ENCODE peak calls at places on chromosomes 1 and 21, in nine cellular contexts. R, Z, G, H, M, W, C, K and P are unnamed samples. For H3K9me3, the result is how much of the 10 kb centered on the place peaks cover.

GRCh38 chr1:17970757-17971156 is 136.8 kb upstream of the IGSF21 start:
- DNase-seq in R (no peak), Z (no peak), G (no peak), H (no peak), M (no peak), W (no peak), C (no peak), K (no peak), P (no peak)

GRCh38 chr1:6961905-6962304 is 176.7 kb downstream of the CAMTA1 start:
- DNase-seq in R (no peak), Z (no peak), G (peak), H (no peak), M (no peak), W (no peak), C (no peak), K (no peak), P (no peak)

GRCh38 chr1:11318982-11319381 is 46.0 kb downstream of the UBIAD1 start:
- DNase-seq in R (no peak), Z (no peak), G (no peak), H (no peak), M (no peak), W (no peak), C (no peak), K (no peak), P (no peak)

GRCh38 chr1:12708396-12708795 is 7.5 kb upstream of the AADACL3 start:
- DNase-seq in R (no peak), Z (no peak), G (no peak), H (no peak), M (no peak), W (no peak), C (no peak), K (peak), P (no peak)

GRCh38 chr1:186950547-186950946 is 121.8 kb downstream of the PLA2G4A start:
- DNase-seq in R (no peak), Z (no peak), G (no peak), H (peak), M (no peak), W (peak), C (peak), K (no peak), P (peak)

GRCh38 chr1:67535474-67535873 is 105.3 kb upstream of the SERBP1 start:
- DNase-seq in R (peak), Z (peak), G (peak), H (peak), M (peak), W (peak), C (peak), K (peak), P (peak)

GRCh38 chr1:159067699-159068621 is 8.6 kb downstream of the AIM2 start:
- DNase-seq in R (peak), Z (no peak), G (no peak), H (no peak), M (no peak), W (no peak), C (no peak), K (no peak), P (no peak)

GRCh38 chr1:172814428-172814827 is 155.5 kb downstream of the FASLG start:
- DNase-seq in R (no peak), Z (no peak), G (no peak), H (no peak), M (no peak), W (no peak), C (no peak), K (no peak), P (no peak)

GRCh38 chr1:170071378-170071777 is 3.1 kb downstream of the KIFAP3 start:
- DNase-seq in R (no peak), Z (no peak), G (no peak), H (no peak), M (no peak), W (no peak), C (no peak), K (no peak), P (no peak)

GRCh38 chr1:176102700-176103244 is 104.3 kb downstream of the COP1 start:
- DNase-seq in R (no peak), Z (no peak), G (no peak), H (peak), M (no peak), W (peak), C (peak), K (no peak), P (peak)

GRCh38 chr1:218242171-218242570 is 42.9 kb upstream of the RRP15 start:
- DNase-seq in R (peak), Z (no peak), G (no peak), H (peak), M (no peak), W (no peak), C (peak), K (no peak), P (peak)

GRCh38 chr1:2822621-2823145 is 21.2 kb upstream of the TTC34 start:
- DNase-seq in R (no peak), Z (no peak), G (no peak), H (no peak), M (peak), W (no peak), C (no peak), K (no peak), P (no peak)

GRCh38 chr1:2821373-2821955 is 20.0 kb upstream of the TTC34 start:
- DNase-seq in R (no peak), Z (no peak), G (no peak), H (no peak), M (peak), W (no peak), C (no peak), K (no peak), P (no peak)

GRCh38 chr1:2823921-2824660 is 22.6 kb upstream of the TTC34 start:
- DNase-seq in R (no peak), Z (no peak), G (no peak), H (no peak), M (peak), W (no peak), C (no peak), K (no peak), P (no peak)

GRCh38 chr1:2820731-2821372 is 19.4 kb upstream of the TTC34 start:
- DNase-seq in R (no peak), Z (no peak), G (no peak), H (no peak), M (peak), W (no peak), C (no peak), K (no peak), P (no peak)

GRCh38 chr1:2821970-2822620 is 20.6 kb upstream of the TTC34 start:
- DNase-seq in R (peak), Z (peak), G (no peak), H (no peak), M (peak), W (peak), C (no peak), K (no peak), P (peak)
- H3K9me3 ChIP-seq in R (under half), Z (under half), G (under half), H (under half), M (under half), W (under half), C (half or more), K (under half), P (under half)

GRCh38 chr1:43247256-43247921 is 22.4 kb upstream of the TMEM125 start:
- DNase-seq in R (no peak), Z (no peak), G (no peak), H (no peak), M (no peak), W (no peak), C (no peak), K (no peak), P (no peak)

GRCh38 chr1:43246466-43247213 is 23.1 kb upstream of the TMEM125 start:
- DNase-seq in R (peak), Z (no peak), G (no peak), H (no peak), M (no peak), W (no peak), C (no peak), K (no peak), P (no peak)

GRCh38 chr1:43241352-43241953 is 28.3 kb upstream of the TMEM125 start:
- DNase-seq in R (no peak), Z (no peak), G (no peak), H (peak), M (no peak), W (peak), C (peak), K (peak), P (no peak)

GRCh38 chr1:43239484-43239883 is 30.3 kb upstream of the TMEM125 start:
- DNase-seq in R (no peak), Z (no peak), G (no peak), H (no peak), M (no peak), W (no peak), C (no peak), K (no peak), P (no peak)

GRCh38 chr1:43243299-43243698 is 26.5 kb upstream of the TMEM125 start:
- DNase-seq in R (no peak), Z (no peak), G (no peak), H (no peak), M (no peak), W (no peak), C (no peak), K (no peak), P (no peak)
- H3K4me3 ChIP-seq in R (no peak), Z (no peak), G (no peak), H (no peak), M (no peak), W (no peak), C (no peak), K (no peak), P (no peak)

GRCh38 chr1:110960777-110961420 is 2.8 kb downstream of the LRIF1 start:
- DNase-seq in R (no peak), Z (no peak), G (no peak), H (no peak), M (no peak), W (no peak), C (no peak), K (no peak), P (no peak)

GRCh38 chr1:110964400-110964903 is 730 bp upstream of the LRIF1 start:
- DNase-seq in R (no peak), Z (no peak), G (no peak), H (no peak), M (no peak), W (no peak), C (no peak), K (no peak), P (no peak)

GRCh38 chr1:110961902-110962301 is 1.8 kb downstream of the LRIF1 start:
- DNase-seq in R (no peak), Z (no peak), G (no peak), H (no peak), M (no peak), W (no peak), C (no peak), K (no peak), P (no peak)

GRCh38 chr1:110963666-110964399 is at the start of gene LRIF1:
- DNase-seq in R (peak), Z (peak), G (peak), H (peak), M (peak), W (peak), C (peak), K (peak), P (peak)

DNA sequence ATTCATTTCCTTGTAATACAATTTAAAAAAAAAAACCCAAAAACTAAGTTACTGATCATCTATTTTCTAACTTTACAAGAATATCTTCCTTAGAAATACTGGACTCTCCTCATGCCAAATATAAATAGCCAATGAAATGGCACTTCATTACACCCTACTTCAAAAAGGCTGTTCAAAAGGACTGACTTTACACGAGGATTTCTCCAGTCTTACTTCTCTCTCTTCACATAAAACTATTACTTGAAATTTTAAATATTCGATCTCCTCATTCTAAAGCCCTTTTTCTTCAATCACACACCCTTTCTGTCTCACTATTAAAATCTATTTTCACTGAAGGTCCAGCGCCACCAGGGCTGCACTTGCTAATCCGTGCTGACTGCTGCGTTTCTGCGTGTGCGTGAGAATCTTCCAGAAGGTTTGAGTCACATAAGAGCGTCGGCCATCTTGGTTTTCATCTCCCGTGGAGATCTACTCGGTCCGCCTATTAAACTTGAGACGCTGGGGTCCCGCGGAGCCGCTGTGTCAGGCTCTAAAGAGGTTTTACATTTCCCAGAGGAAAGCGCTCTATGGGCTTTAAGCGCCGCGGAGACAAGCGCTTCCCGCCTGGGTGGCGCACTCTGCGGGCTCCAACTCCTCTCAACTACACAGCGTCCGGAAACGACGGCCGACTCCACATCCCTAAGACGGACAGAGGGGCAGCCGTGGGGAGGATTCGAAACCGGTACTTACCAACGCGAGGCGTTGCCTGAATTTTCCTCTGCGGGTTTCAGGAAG is 643 bp downstream of the LRIF1 start:
- DNase-seq in R (peak), Z (peak), G (peak), H (peak), M (peak), W (peak), C (peak), K (peak), P (peak)
- H3K9me3 ChIP-seq in R (under half), Z (under half), G (under half), H (under half), M (under half), W (under half), C (under half), K (under half), P (under half)

GRCh38 chr1:227795732-227796131 is 19.7 kb upstream of the PRSS38 start:
- DNase-seq in R (no peak), Z (no peak), G (no peak), H (no peak), M (no peak), W (no peak), C (no peak), K (no peak), P (no peak)
- H3K4me3 ChIP-seq in R (no peak), Z (no peak), G (no peak), H (no peak), M (no peak), W (no peak), C (no peak), K (no peak), P (no peak)

GRCh38 chr21:9741343-9741742 is 780.0 kb upstream of the TPTE start:
- DNase-seq in R (no peak), Z (no peak), G (no peak), H (no peak), M (no peak), W (no peak), C (no peak), K (no peak), P (no peak)

GRCh38 chr21:9735421-9735961 is 785.9 kb upstream of the TPTE start:
- DNase-seq in R (no peak), Z (no peak), G (no peak), H (no peak), M (peak), W (no peak), C (no peak), K (no peak), P (no peak)

GRCh38 chr21:9737871-9738520 is 783.4 kb upstream of the TPTE start:
- DNase-seq in R (no peak), Z (no peak), G (no peak), H (no peak), M (no peak), W (no peak), C (no peak), K (no peak), P (no peak)

GRCh38 chr21:9739240-9739639 is 782.1 kb upstream of the TPTE start:
- DNase-seq in R (no peak), Z (no peak), G (no peak), H (no peak), M (no peak), W (no peak), C (no peak), K (no peak), P (no peak)

DNA sequence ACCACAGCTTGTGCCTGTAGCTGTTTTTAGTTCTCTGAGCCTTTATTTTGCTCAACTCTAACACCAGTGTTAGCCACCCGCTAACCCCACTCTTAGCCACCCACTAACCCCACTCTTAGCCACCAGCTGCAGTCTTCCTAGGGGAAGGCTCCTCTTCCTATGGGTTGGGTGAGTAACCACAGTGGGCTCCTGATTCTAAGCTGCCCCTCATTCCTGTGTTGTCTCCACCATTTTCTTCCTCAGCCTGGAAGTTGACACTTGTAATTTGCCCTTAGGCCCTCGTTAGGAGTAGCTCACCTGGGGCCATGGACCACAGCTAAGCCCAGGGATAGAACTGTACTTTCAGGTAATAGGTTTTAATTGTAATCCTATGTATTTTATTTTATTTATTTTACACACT is 782.9 kb upstream of the TPTE start:
- DNase-seq in R (no peak), Z (no peak), G (no peak), H (no peak), M (no peak), W (no peak), C (no peak), K (no peak), P (no peak)
- H3K9me3 ChIP-seq in R (under half), Z (under half), G (under half), H (under half), M (under half), W (under half), C (under half), K (under half), P (under half)

GRCh38 chr1:231817813-231818212 is 191.2 kb downstream of the DISC1 start:
- DNase-seq in R (no peak), Z (no peak), G (no peak), H (peak), M (no peak), W (peak), C (peak), K (no peak), P (no peak)

GRCh38 chr1:231814031-231814430 is 187.4 kb downstream of the DISC1 start:
- DNase-seq in R (no peak), Z (no peak), G (no peak), H (no peak), M (no peak), W (no peak), C (no peak), K (no peak), P (no peak)

GRCh38 chr1:231814536-231814935 is 187.9 kb downstream of the DISC1 start:
- DNase-seq in R (no peak), Z (no peak), G (no peak), H (no peak), M (no peak), W (no peak), C (no peak), K (no peak), P (no peak)

DNA sequence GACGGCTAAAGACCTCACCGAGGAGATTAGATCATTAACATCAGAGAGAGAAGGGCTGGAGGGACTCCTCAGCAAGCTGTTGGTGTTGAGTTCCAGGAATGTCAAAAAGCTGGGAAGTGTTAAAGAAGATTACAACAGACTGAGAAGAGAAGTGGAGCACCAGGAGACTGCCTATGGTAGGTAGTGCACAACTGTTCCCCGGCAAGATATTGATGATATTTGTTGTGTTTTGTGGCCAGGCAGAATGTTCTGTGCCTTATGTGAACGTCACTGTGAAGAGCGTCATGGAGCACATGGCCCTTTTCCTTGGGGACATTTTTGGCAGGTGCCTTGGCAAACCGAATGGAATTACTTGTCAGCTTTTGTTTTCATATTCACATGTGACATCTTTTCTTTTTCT is 191.8 kb downstream of the DISC1 start:
- DNase-seq in R (no peak), Z (no peak), G (no peak), H (no peak), M (no peak), W (peak), C (no peak), K (no peak), P (no peak)
- H3K4me3 ChIP-seq in R (no peak), Z (no peak), G (no peak), H (no peak), M (no peak), W (no peak), C (no peak), K (no peak), P (no peak)

GRCh38 chr1:115413208-115413607 is 75.2 kb upstream of the NGF start:
- DNase-seq in R (no peak), Z (no peak), G (no peak), H (no peak), M (no peak), W (no peak), C (no peak), K (no peak), P (no peak)
- H3K9me3 ChIP-seq in R (under half), Z (under half), G (under half), H (under half), M (under half), W (under half), C (under half), K (under half), P (under half)

DNA sequence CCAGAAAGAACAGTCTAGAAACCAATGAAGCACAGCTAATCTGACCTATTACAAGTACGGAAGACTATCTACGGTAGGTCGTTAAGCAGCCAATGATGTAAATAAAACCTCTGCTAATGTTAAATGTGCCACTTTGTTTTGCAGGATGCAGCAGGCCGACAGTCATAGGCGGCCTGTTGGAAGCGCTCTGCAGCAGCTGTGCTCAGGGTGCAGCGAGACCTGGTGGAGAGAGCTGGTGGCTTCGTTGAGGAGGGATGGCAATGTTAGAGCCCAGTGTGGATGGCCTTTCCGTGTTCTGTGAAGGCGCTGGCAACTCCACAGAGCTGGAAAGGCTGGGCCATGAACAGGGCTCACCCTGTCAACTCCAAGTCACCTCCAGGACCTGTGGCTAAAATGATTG is 87.3 kb downstream of the PCP4 start:
- DNase-seq in R (no peak), Z (no peak), G (no peak), H (no peak), M (no peak), W (no peak), C (no peak), K (no peak), P (no peak)
- H3K4me3 ChIP-seq in R (no peak), Z (no peak), G (no peak), H (no peak), M (no peak), W (no peak), C (no peak), K (no peak), P (no peak)

GRCh38 chr1:171431994-171432393 is 53.3 kb upstream of the PRRC2C start:
- DNase-seq in R (no peak), Z (no peak), G (no peak), H (no peak), M (no peak), W (no peak), C (no peak), K (no peak), P (no peak)

GRCh38 chr1:171426645-171427044 is 58.7 kb upstream of the PRRC2C start:
- DNase-seq in R (no peak), Z (no peak), G (no peak), H (no peak), M (no peak), W (no peak), C (no peak), K (no peak), P (no peak)

GRCh38 chr1:171427852-171428471 is 57.4 kb upstream of the PRRC2C start:
- DNase-seq in R (no peak), Z (no peak), G (no peak), H (no peak), M (no peak), W (no peak), C (no peak), K (no peak), P (no peak)

GRCh38 chr1:171432473-171432872 is 52.9 kb upstream of the PRRC2C start:
- DNase-seq in R (no peak), Z (no peak), G (no peak), H (no peak), M (no peak), W (no peak), C (no peak), K (no peak), P (no peak)

GRCh38 chr1:171429137-171429536 is 56.2 kb upstream of the PRRC2C start:
- DNase-seq in R (no peak), Z (no peak), G (no peak), H (no peak), M (no peak), W (no peak), C (no peak), K (no peak), P (no peak)
- H3K9me3 ChIP-seq in R (under half), Z (under half), G (under half), H (under half), M (under half), W (under half), C (under half), K (under half), P (under half)